ENCODE peak calls at places on chromosomes 3 and 15, in six cellular contexts. R is heart left ventricle; T is body of pancreas; K is CD8-positive, alpha-beta T cell; V is stomach; M is PC-3. Y is an unnamed sample.
A peak's percentile ranks its signal among the peaks of the same experiment; 100 is the strongest.

GRCh38 chr3:47024932-47025331 is 45.5 kb downstream of the NBEAL2 start:
- DNase-seq in R (no peak), T (no peak), K (no peak), V (no peak), M (peak; percentile 21), Y (no peak)

GRCh38 chr15:45200001-45200798 is 12.4 kb upstream of the SHF start:
- DNase-seq in R (peak; percentile 95), T (peak; percentile 98), K (peak; percentile 94), V (peak; percentile 97), M (peak; percentile 97), Y (peak; percentile 92)

GRCh38 chr15:100841426-100841825 is 38.2 kb upstream of the ALDH1A3 start:
- DNase-seq in R (no peak), T (no peak), K (no peak), V (no peak), M (peak; percentile 70), Y (no peak)

GRCh38 chr15:48955967-48956366 is 7.8 kb downstream of the SHC4 start:
- DNase-seq in R (no peak), T (no peak), K (no peak), V (no peak), M (no peak), Y (no peak)

GRCh38 chr3:150319900-150320299 is 88.2 kb upstream of the TSC22D2 start:
- DNase-seq in R (no peak), T (no peak), K (no peak), V (no peak), M (peak; percentile 98), Y (no peak)

GRCh38 chr3:115428825-115429224 is 194.5 kb upstream of the GAP43 start:
- DNase-seq in R (no peak), T (no peak), K (no peak), V (no peak), M (no peak), Y (no peak)

GRCh38 chr3:98985406-98985805 is 83.9 kb upstream of the DCBLD2 start:
- DNase-seq in R (no peak), T (no peak), K (no peak), V (no peak), M (peak; percentile 56), Y (no peak)

GRCh38 chr3:183987014-183987600 is 30.6 kb downstream of the ABCC5 start:
- DNase-seq in R (no peak), T (no peak), K (no peak), V (no peak), M (no peak), Y (no peak)

GRCh38 chr3:9399746-9400145 is 2.3 kb downstream of the SETD5 start:
- DNase-seq in R (peak; percentile 93), T (peak; percentile 86), K (no peak), V (peak; percentile 70), M (peak; percentile 75), Y (peak; percentile 71)
- H3K4me1 ChIP-seq in R (peaks cover 68% of the 10 kb centered on the region), T (peaks cover 67% of the 10 kb centered on the region), K (peaks cover 67% of the 10 kb centered on the region), V (peaks cover 67% of the 10 kb centered on the region), M (peaks cover 57% of the 10 kb centered on the region), Y (peaks cover 62% of the 10 kb centered on the region)

GRCh38 chr15:70213779-70214178 is 116.1 kb upstream of the TLE3 start:
- DNase-seq in R (no peak), T (no peak), K (no peak), V (no peak), M (no peak), Y (no peak)

GRCh38 chr15:70214941-70215635 is 117.4 kb upstream of the TLE3 start:
- DNase-seq in R (no peak), T (no peak), K (no peak), V (no peak), M (no peak), Y (no peak)

GRCh38 chr15:70215951-70216350 is 118.2 kb upstream of the TLE3 start:
- DNase-seq in R (no peak), T (no peak), K (no peak), V (no peak), M (no peak), Y (no peak)

GRCh38 chr15:70212963-70213315 is 115.2 kb upstream of the TLE3 start:
- DNase-seq in R (no peak), T (no peak), K (no peak), V (no peak), M (no peak), Y (no peak)

DNA sequence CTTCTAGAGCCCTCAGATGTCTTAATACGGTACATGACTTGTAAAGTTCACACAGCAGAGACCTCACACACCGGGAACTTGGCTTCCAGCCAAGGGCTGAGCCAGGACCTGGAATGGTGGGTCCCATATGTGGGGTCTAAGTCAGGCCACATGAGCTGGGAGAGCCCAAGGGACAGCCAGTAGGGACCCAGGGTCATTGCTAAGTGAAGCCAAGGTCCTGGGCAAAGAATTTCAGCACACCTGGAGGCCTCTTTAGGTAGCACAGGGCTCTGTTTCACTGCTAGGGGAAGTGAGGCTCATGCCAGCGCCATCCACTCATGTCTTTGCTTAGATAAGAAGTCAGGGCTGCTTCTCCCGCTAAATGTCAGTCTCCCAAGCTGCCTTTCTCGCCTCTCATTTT is 116.5 kb upstream of the TLE3 start:
- DNase-seq in R (no peak), T (no peak), K (no peak), V (no peak), M (no peak), Y (no peak)
- TF ChIP-seq CTCF in R (no peak), T (no peak), K (no peak), V (no peak), M (no peak), Y (no peak)

GRCh38 chr3:158572766-158573060 is 1.7 kb downstream of the MLF1 start:
- DNase-seq in R (peak; percentile 28), T (no peak), K (no peak), V (no peak), M (no peak), Y (no peak)

GRCh38 chr3:158571969-158572765 is 1.2 kb downstream of the MLF1 start:
- DNase-seq in R (no peak), T (no peak), K (no peak), V (no peak), M (no peak), Y (no peak)

GRCh38 chr3:158573714-158574113 is 2.7 kb downstream of the MLF1 start:
- DNase-seq in R (no peak), T (no peak), K (no peak), V (no peak), M (peak; percentile 16), Y (no peak)

GRCh38 chr3:158570999-158571702 is at the start of gene MLF1:
- DNase-seq in R (peak; percentile 98), T (peak; percentile 97), K (peak; percentile 56), V (peak; percentile 92), M (peak; percentile 94), Y (peak; percentile 97)

DNA sequence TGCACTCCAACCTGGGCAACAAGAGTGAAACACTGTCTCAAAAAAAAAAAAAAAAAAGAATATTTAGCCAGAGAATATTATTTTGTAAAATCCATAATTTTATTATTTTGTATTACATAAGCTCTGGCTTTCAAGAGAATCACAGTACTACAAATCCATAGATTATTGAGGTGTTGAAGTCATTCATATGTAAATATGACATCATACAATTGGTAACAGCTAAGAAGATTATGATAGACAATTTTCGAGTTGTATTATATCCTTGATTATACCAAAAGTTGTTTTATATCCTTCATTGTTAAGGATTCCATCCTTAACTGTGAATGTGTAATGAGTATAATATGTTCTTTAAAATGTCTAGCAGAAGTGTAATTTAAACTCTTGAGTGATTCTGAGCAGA is 3.7 kb downstream of the MLF1 start:
- DNase-seq in R (no peak), T (no peak), K (no peak), V (no peak), M (no peak), Y (no peak)
- H3K27ac ChIP-seq in R (no peak overlapping the region), T (no peak overlapping the region), K (no peak overlapping the region), V (no peak overlapping the region), M (no peak overlapping the region), Y (peak overlapping the region; percentile 2)

DNA sequence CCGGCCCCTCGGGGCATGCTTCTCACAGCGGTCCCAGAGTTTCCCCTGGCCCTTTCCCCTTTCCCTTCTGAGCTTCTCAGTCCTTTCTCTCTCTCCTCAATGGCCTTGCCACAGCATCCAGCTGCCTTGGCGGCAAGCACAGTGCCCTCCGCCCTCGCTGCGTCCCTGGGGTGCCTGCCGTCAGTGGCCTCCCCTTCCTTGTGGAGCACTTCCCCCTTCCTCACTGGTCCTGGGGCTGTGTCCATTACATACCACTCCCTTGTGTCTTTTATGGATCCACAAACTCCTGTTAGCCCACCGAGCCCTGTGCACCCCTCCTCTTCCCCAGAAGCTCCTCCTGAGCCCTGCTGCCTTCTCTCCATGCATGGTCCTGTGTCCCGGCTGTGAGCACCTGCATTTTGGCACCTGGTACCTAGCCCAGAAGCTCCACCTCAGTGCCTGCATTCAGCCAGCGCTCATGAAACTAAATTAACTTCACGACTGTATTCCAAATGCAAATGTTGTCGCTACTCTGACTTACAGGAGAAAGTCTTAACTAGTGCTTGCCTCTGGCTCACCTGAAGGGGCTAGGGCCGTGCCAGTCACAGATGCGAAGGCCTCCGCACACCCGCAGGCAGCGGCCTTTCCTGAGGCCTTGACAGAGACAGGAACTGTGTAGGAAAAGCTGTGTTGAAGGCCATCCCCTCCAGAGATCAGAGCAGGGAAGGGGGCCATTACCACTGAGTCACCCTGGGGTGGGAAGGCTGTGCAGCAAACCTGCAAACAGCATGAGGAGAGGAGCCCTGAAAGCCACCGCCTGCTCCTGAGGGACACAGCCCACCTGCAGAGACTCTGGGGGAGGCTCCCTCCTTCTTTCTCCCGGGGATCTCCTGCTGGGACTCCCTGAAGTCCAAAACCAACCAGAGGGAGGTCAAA is 19.1 kb upstream of the KLF13 start:
- DNase-seq in R (no peak), T (no peak), K (no peak), V (no peak), M (no peak), Y (no peak)
- H3K4me1 ChIP-seq in R (peaks cover 45% of the 10 kb centered on the region), T (no peaks in the 10 kb centered on the region), K (peaks cover 41% of the 10 kb centered on the region), V (peaks cover 34% of the 10 kb centered on the region), M (no peaks in the 10 kb centered on the region), Y (peaks cover 53% of the 10 kb centered on the region)

GRCh38 chr3:195255571-195256501 is 15.1 kb downstream of the XXYLT1 start:
- DNase-seq in R (no peak), T (no peak), K (no peak), V (no peak), M (no peak), Y (no peak)

GRCh38 chr3:195251336-195252065 is 19.5 kb downstream of the XXYLT1 start:
- DNase-seq in R (peak; percentile 18), T (no peak), K (no peak), V (no peak), M (no peak), Y (no peak)

GRCh38 chr3:195255176-195255500 is 15.8 kb downstream of the XXYLT1 start:
- DNase-seq in R (no peak), T (no peak), K (no peak), V (no peak), M (no peak), Y (no peak)

GRCh38 chr3:195254454-195255175 is 16.3 kb downstream of the XXYLT1 start:
- DNase-seq in R (no peak), T (no peak), K (no peak), V (no peak), M (no peak), Y (no peak)

DNA sequence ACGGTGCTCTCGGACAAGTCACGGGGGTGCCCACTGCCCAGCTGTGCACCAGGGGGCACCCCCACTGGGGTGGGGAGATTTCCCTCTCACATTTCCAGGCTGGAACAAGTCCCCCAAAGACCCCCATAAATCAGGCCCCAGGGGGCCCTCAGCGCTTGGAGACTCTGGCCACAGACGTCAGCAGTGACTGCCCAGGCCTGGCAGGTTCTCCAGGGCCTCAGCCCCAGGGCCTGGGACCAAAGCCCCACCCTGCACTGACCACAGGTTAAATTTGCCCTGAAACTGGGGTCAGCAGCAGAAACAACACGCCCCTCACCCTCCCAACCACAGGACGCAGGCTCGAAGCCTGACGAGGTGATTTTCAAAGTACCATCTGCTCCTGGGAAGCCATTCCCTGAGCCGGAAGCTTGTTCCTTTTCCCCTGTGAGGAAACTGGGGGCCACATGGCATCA is 17.0 kb downstream of the XXYLT1 start:
- DNase-seq in R (no peak), T (no peak), K (no peak), V (no peak), M (no peak), Y (no peak)
- TF ChIP-seq CTCF in R (no peak), T (no peak), K (no peak), V (no peak), M (no peak), Y (no peak)

Y was measured in heart right ventricle.